ENCODE peak calls at places on chromosomes 16 and 17, in seven cellular contexts. T is choroid plexus epithelial cell, K is fibroblast of mammary gland, V is progenitor cell of endocrine pancreas, A is GM12865, F is HFF-Myc, Z is left ventricle myocardium inferior. I is an unnamed sample.

GRCh38 chr17:32298721-32299578 is 33.3 kb downstream of the RHBDL3 start:
- DNase-seq in V (no peak), F (no peak), A (no peak), K (no peak), T (peak; percentile 10), Z (no peak), I (no peak)

GRCh38 chr17:57337390-57337789 is 81.1 kb downstream of the MSI2 start:
- DNase-seq in K (no peak), F (no peak), Z (peak; percentile 48), V (no peak), A (no peak), T (no peak), I (no peak)

GRCh38 chr17:65092262-65092661 is 35.7 kb upstream of the GNA13 start:
- DNase-seq in K (peak; percentile 88), A (no peak), F (no peak), T (no peak), Z (no peak), V (no peak), I (no peak)

GRCh38 chr17:37820313-37821024 is 75.6 kb upstream of the HNF1B start:
- DNase-seq in V (no peak), K (no peak), Z (no peak), T (no peak), A (peak; percentile 84), F (no peak), I (no peak)

GRCh38 chr16:62137991-62138390 is 101.8 kb upstream of the CDH8 start:
- DNase-seq in K (no peak), F (no peak), T (no peak), V (no peak), Z (no peak), A (no peak), I (no peak)

GRCh38 chr16:84414789-84415326 is 46.5 kb downstream of the ATP2C2 start:
- DNase-seq in T (peak; percentile 7), F (no peak), K (no peak), A (no peak), Z (peak; percentile 24), V (no peak), I (no peak)

GRCh38 chr17:75370288-75370687 is 35.2 kb downstream of the GRB2 start:
- DNase-seq in A (no peak), K (peak; percentile 6), T (no peak), V (no peak), Z (peak; percentile 36), F (no peak), I (no peak)

GRCh38 chr17:39080416-39081179 is 70.8 kb downstream of the PLXDC1 start:
- DNase-seq in V (no peak), K (peak; percentile 84), A (no peak), T (peak; percentile 45), F (no peak), Z (peak; percentile 60), I (no peak)

GRCh38 chr17:74474043-74474792 is 7.8 kb downstream of the CD300A start:
- DNase-seq in Z (no peak), F (no peak), T (no peak), V (no peak), K (no peak), A (no peak), I (no peak)

GRCh38 chr16:35187665-35188225 is 1728.3 kb downstream of the TP53TG3F start:
- DNase-seq in V (no peak), F (no peak), K (no peak), A (no peak), T (no peak), Z (no peak), I (no peak)

GRCh38 chr16:35184356-35184870 is 1725.0 kb downstream of the TP53TG3F start:
- DNase-seq in A (no peak), V (no peak), T (no peak), K (no peak), Z (no peak), F (no peak), I (no peak)

GRCh38 chr16:35186045-35186759 is 1726.8 kb downstream of the TP53TG3F start:
- DNase-seq in F (no peak), A (no peak), T (no peak), V (no peak), Z (no peak), K (no peak), I (no peak)

GRCh38 chr16:35182943-35183550 is 1723.6 kb downstream of the TP53TG3F start:
- DNase-seq in A (no peak), V (no peak), K (no peak), T (no peak), Z (no peak), F (no peak), I (no peak)

DNA sequence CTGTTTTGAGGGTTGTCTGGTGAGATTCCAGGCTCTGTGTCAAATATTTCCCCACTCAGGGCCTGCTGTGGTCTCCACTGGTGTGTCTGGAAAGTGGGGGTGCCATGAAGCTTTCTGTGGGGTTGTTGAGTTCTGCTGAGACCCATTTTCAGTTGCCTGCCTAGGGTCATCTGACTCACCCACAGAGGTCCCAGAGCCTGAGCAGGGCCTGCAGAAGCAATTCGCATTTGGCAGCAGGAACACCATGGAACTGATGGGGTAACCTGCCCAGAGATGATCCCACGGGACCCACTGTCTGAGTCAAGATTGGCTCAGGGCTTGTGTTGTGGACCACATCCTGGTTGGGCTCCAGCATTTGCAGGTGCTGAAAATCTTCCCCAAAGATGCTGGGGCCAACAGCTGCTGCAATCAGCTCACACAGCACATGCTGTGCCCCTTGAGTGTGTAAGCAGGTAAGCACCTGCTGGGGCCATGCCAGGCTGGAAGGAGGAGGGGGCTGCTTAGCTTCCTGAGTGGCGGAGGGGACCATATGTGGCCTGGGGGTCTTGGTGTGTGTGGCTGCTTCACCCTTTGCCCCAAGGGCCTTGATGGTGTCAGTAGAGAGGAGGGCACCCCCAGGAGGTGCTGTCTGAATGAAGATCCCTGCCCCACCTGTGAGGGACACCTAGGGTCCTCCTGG is 1726.1 kb downstream of the TP53TG3F start:
- DNase-seq in Z (no peak), F (no peak), K (no peak), A (no peak), V (no peak), T (no peak), I (no peak)
- TF ChIP-seq CTCF in Z (no peak), F (no peak), K (no peak), A (no peak), V (no peak), T (no peak), I (no peak)

GRCh38 chr17:1076982-1077302 is 80.0 kb downstream of the TIMM22 start:
- DNase-seq in T (no peak), V (no peak), A (no peak), K (no peak), F (no peak), Z (no peak), I (no peak)
- TF ChIP-seq CTCF in T (no peak), V (no peak), A (no peak), K (no peak), F (no peak), Z (no peak), I (no peak)

DNA sequence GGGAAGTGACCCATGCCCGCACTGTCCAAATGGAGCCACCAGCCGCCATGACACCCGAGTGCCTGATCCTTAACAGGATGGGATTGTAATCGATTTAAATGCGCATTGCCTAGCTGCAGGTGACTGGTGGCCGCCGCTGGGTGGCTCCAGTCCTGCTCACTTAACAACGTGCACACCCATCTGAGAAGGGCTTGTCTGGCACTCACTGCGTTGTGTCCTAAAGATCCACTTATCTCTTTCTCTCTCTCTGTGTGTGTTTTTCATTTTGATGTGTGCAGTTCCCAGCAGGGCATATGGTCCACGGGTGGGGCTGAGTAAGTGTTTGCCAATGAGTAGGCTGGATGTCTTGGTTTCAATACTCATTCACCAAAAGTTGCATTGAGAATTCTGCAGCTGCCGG is 80.6 kb downstream of the IRF8 start:
- DNase-seq in T (no peak), A (no peak), F (no peak), Z (no peak), V (no peak), K (no peak), I (no peak)
- TF ChIP-seq CTCF in T (no peak), A (no peak), F (no peak), Z (no peak), V (peak; percentile 35), K (no peak), I (no peak)

DNA sequence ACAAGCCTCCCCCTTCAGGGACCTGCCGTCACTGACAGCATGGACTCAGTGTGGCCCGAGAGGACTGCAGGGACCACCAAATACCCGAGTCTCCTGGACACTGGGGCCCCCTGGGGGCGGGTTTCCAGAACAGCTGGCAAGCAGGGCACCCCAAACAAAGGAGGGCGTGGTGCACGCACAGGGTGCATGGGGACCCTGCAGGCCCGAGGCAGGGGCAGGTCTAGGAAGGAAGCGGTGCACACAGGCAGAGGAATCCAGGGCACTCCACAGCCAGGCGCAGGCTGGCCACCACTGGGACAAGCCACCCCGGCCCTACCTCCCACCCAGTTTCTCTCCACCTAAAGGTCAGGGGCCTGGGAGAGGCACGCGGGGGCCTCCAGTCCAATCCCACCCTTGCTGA is 28.7 kb upstream of the ENPP7 start:
- DNase-seq in T (no peak), F (no peak), K (no peak), V (no peak), A (no peak), Z (no peak), I (no peak)
- TF ChIP-seq CTCF in T (peak; percentile 23), F (no peak), K (no peak), V (peak; percentile 41), A (no peak), Z (no peak), I (no peak)

GRCh38 chr17:33334703-33335102 is 41.6 kb upstream of the ASIC2 start:
- DNase-seq in K (no peak), Z (no peak), T (no peak), V (no peak), A (no peak), F (no peak), I (no peak)

GRCh38 chr17:33338242-33338641 is 45.1 kb upstream of the ASIC2 start:
- DNase-seq in K (no peak), F (no peak), A (no peak), Z (no peak), V (no peak), T (no peak), I (no peak)

GRCh38 chr17:33330877-33331276 is 37.8 kb upstream of the ASIC2 start:
- DNase-seq in T (no peak), V (no peak), K (no peak), A (no peak), Z (no peak), F (no peak), I (no peak)

DNA sequence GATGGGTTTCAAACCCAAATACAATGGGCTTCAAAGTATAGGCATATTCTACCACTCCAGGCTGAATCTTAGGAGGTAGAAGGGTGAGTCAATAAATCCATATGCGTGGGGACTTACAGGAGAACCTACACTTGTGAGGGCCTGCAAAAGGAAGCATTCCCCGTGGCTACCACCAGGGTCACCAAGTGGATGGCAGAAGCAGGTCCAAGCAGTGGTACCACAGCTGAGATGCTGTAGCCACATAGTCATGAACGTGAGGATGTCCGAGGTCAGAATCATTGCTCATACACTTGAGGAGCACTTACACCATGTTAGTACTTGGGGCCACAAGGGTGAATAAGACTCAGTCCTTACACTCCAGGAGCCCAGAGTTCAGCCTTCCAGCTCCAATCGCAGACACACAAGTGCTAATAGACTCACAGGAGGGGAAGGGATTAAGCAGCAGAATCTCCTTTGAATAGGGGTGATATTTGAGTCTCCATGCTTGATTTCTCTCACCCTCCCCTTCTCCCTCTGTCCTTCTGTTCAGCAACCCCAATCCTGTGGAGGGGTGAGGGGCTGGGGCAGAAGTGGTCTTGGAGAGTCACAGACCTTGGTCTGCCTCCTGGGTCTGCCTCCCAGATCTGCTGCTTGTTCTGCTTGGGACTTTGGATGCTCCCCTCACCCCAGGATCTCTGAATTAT is 42.5 kb upstream of the ASIC2 start:
- DNase-seq in T (no peak), K (no peak), F (no peak), V (no peak), A (peak; percentile 1), Z (no peak), I (no peak)
- TF ChIP-seq CTCF in T (no peak), K (no peak), F (no peak), V (peak; percentile 39), A (peak; percentile 6), Z (no peak), I (no peak)

GRCh38 chr16:8872967-8873865 is 4.4 kb upstream of the CARHSP1 start:
- DNase-seq in Z (no peak), K (no peak), T (no peak), V (no peak), A (no peak), F (no peak), I (no peak)
- TF ChIP-seq CTCF in Z (no peak), K (peak; percentile 17), T (peak; percentile 35), V (peak; percentile 21), A (peak; percentile 16), F (peak; percentile 12), I (no peak)